ENCODE peak calls at places on chromosomes 16 and 17, in six cellular contexts. A is nephron progenitor cell, O is progenitor cell of endocrine pancreas, K is NCI-H345, L is neural progenitor cell, C is AG04450. H is an unnamed sample.

GRCh38 chr17:46117850-46118696 is 75.2 kb downstream of the KANSL1 start:
- DNase-seq in L (no peak), A (no peak), C (no peak), K (no peak), O (no peak), H (no peak)

GRCh38 chr16:47687694-47688093 is 226.6 kb downstream of the PHKB start:
- DNase-seq in K (no peak), L (no peak), A (no peak), C (no peak), O (no peak), H (no peak)

GRCh38 chr16:89199241-89200123 is 855 bp downstream of the SLC22A31 start:
- DNase-seq in K (no peak), C (no peak), O (no peak), L (no peak), A (no peak), H (no peak)

GRCh38 chr16:84829168-84829965 is 9.6 kb downstream of the CRISPLD2 start:
- DNase-seq in C (peak; percentile 79), K (no peak), A (no peak), L (peak; percentile 42), O (no peak), H (no peak)

GRCh38 chr17:73362697-73363096 is 50.9 kb upstream of the CDC42EP4 start:
- DNase-seq in C (no peak), A (no peak), K (no peak), O (no peak), L (peak; percentile 37), H (no peak)

GRCh38 chr17:57533684-57534305 is 211.3 kb downstream of the CCDC182 start:
- DNase-seq in C (no peak), K (no peak), A (no peak), L (no peak), O (no peak), H (no peak)

GRCh38 chr17:8158267-8159031 is 4.3 kb downstream of the VAMP2 start:
- DNase-seq in L (peak; percentile 87), C (peak; percentile 68), A (peak; percentile 95), O (peak; percentile 89), K (peak; percentile 63), H (peak; percentile 75)

GRCh38 chr16:56673916-56674315 is 4.3 kb downstream of the MT1H start:
- DNase-seq in C (no peak), O (no peak), A (peak; percentile 42), K (no peak), L (peak; percentile 52), H (no peak)

GRCh38 chr17:41777157-41777578 is 9.3 kb downstream of the JUP start:
- DNase-seq in K (no peak), O (no peak), A (peak; percentile 56), C (no peak), L (peak; percentile 60), H (no peak)

GRCh38 chr16:15434425-15435215 is at the start of gene BMERB1:
- DNase-seq in C (no peak), K (peak; percentile 85), O (peak; percentile 45), L (peak; percentile 92), A (peak; percentile 83), H (peak; percentile 66)

GRCh38 chr16:81143921-81144471 is 47.8 kb upstream of the GCSH start:
- DNase-seq in K (no peak), C (no peak), L (no peak), A (no peak), O (no peak), H (no peak)

GRCh38 chr17:6205525-6205924 is 135.3 kb downstream of the WSCD1 start:
- DNase-seq in C (no peak), L (no peak), O (no peak), K (no peak), A (no peak), H (no peak)

GRCh38 chr17:29295420-29295819 is 1.5 kb upstream of the NUFIP2 start:
- DNase-seq in K (no peak), L (no peak), A (no peak), O (no peak), C (no peak), H (no peak)

GRCh38 chr16:30923554-30924085 is at the start of gene FBXL19:
- DNase-seq in C (no peak), O (peak; percentile 50), A (peak; percentile 75), L (peak; percentile 89), K (peak; percentile 59), H (no peak)

H was measured in HEK293T.